ENCODE peak calls at places on chromosomes 11 and 22, in six cellular contexts. J is brain microvascular endothelial cell, B is DND-41, F is cardiac muscle cell, R is neural progenitor cell, K is AG04450. W is an unnamed sample.
A peak's percentile ranks its signal among the peaks of the same experiment; 100 is the strongest.

GRCh38 chr11:34251640-34251980 is 106.2 kb downstream of the ABTB2 start:
- DNase-seq in J (peak; percentile 20), R (no peak), F (no peak), K (no peak), B (no peak), W (no peak)

GRCh38 chr11:29634248-29634647 is 382.6 kb downstream of the KCNA4 start:
- DNase-seq in J (no peak), R (peak; percentile 8), F (no peak), B (no peak), K (no peak), W (no peak)

GRCh38 chr11:15841898-15842297 is 514.4 kb downstream of the SOX6 start:
- DNase-seq in F (peak; percentile 31), J (no peak), B (no peak), R (no peak), K (no peak), W (no peak)

GRCh38 chr11:13448876-13449275 is 14.1 kb downstream of the BTBD10 start:
- DNase-seq in R (no peak), B (no peak), K (no peak), F (no peak), J (no peak), W (no peak)

GRCh38 chr11:102829671-102830070 is 13.7 kb downstream of the MMP3 start:
- DNase-seq in R (no peak), K (no peak), F (no peak), J (no peak), B (no peak), W (no peak)

GRCh38 chr11:14502039-14502438 is 2.4 kb upstream of the COPB1 start:
- DNase-seq in R (no peak), B (no peak), K (no peak), J (no peak), F (no peak), W (no peak)

GRCh38 chr22:49827853-49828598 is at the start of gene BRD1:
- DNase-seq in F (peak; percentile 84), J (peak; percentile 8), K (peak; percentile 16), R (peak; percentile 84), B (peak; percentile 61), W (peak; percentile 54)

GRCh38 chr22:24327827-24328226 is 57.2 kb downstream of the SPECC1L start:
- DNase-seq in B (no peak), J (no peak), K (no peak), F (no peak), R (no peak), W (no peak)

GRCh38 chr11:8333431-8334401 is 70.0 kb upstream of the LMO1 start:
- DNase-seq in F (no peak), B (no peak), R (peak; percentile 83), K (no peak), J (peak; percentile 38), W (no peak)

GRCh38 chr11:119470316-119471266 is 47.6 kb upstream of the THY1 start:
- DNase-seq in J (peak; percentile 64), R (no peak), K (peak; percentile 83), B (no peak), F (no peak), W (no peak)

DNA sequence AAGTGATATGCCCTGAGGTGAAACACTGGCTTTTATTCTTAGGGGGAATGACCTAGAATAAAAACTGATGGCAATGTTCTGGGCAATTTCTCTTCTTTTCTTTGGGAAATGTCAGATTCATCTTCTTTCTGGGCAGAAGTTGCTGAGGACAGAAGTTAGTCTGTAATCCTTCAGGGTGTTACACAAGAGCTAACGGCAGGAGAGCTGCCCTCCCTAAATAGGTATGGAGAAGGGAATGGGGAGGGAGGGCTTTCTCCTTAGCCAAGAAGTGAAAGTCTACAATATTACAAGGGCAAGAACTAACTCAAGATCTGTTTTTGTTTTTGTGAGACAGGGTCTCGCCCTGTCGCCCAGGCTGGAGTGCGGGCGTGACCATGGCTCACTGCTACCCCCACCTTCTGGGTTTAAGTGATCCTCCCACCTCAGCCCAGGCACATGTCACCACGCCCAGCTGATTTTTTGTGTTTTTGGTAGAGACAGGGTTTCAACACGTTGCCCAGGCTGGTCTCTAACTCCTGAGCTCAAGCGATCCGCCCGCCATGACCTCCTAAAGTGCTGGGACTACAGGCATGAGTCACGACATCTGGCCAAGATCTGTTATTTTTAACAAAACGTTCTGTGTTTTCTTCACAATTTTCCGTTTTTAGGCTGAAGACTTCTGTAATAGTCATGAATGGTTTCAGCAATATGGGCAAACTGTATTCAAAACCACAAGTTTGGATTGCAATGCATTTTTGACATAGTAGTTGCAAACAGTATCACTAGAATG is 7.2 kb downstream of the PIWIL4 start:
- DNase-seq in K (peak; percentile 56), R (no peak), B (no peak), J (peak; percentile 78), F (no peak), W (no peak)
- H3K4me3 ChIP-seq in K (no peak overlapping the region), R (no peak overlapping the region), B (no peak overlapping the region), J (peak overlapping the region; percentile 31), F (no peak overlapping the region), W (no peak overlapping the region)

GRCh38 chr11:19241260-19242183 is 777 bp upstream of the E2F8 start:
- DNase-seq in R (peak; percentile 80), B (peak; percentile 82), J (no peak), K (no peak), F (peak; percentile 68), W (peak; percentile 71)
- H3K27ac ChIP-seq in R (no peak overlapping the region), B (peak overlapping the region; percentile 94), J (no peak overlapping the region), K (no peak overlapping the region), F (no peak overlapping the region), W (no peak overlapping the region)

DNA sequence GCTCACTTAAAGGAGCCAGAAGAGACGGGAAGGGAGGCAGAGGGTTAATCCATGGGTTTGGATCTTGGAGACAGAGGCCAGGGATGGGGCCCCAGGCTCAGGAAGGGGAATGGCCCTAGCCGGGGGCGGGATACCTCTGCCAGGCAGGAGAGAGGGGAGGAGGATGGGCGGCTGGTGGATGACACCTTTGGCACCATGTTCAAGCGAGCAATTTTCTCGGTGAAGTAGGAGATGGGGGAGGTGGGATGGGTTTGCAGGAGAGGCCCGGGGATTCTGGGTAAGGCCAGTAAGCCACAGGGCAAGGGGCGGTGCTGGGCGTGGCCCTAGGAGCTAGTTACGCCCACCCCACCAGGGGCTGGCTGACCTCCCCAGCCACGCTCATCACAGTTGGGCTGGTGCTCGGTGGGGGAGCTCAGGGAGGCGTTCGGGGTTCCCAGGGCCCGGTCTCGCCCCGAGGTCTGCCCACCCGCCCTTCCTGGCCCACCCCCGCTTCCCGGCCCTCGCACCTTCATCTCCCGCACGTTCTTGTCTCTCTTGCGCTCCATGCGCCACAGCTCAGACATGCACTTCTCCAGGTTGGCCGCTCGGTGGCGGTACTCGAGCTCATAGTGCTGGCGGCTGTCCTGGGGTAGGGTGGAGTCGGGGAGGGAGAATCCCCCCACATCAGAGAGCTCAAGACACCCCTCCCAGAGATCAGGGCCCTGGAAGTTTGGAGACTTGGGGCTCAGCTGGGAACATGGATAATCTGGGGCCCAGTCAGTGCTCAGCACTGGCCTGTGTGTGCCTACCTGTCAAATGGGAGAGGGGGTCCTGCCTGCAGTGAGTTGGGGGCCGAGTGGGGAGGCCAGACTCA is 12.7 kb downstream of the BAIAP2L2 start:
- DNase-seq in J (no peak), B (no peak), K (no peak), F (peak; percentile 40), R (peak; percentile 86), W (no peak)
- H3K4me3 ChIP-seq in J (no peak overlapping the region), B (no peak overlapping the region), K (no peak overlapping the region), F (no peak overlapping the region), R (peak overlapping the region; percentile 36), W (no peak overlapping the region)

GRCh38 chr11:64148917-64149617 is 16.8 kb downstream of the MACROD1 start:
- DNase-seq in B (no peak), R (no peak), J (no peak), K (no peak), F (no peak), W (no peak)
- H3K27ac ChIP-seq in B (no peak overlapping the region), R (no peak overlapping the region), J (no peak overlapping the region), K (no peak overlapping the region), F (no peak overlapping the region), W (no peak overlapping the region)